ENCODE peak calls at places on chromosomes 2 and 18, in four cellular contexts. G is activated T-cell treated with anti-CD3 and anti-CD28 coated beads for 1 hour; L is dorsolateral prefrontal cortex; T is stimulated activated CD4-positive, alpha-beta T cell treated with anti-CD3 and anti-CD28 coated beads, Interleukin-1b, Interleukin-23, amount 100 ng/mL, for 24 hours. J is an unnamed sample.

GRCh38 chr2:44663471-44664073 is 277.9 kb upstream of the SIX3 start:
- DNase-seq in G (no peak), L (no peak), T (no peak), J (no peak)

GRCh38 chr18:39951321-39951720 is 2003.7 kb upstream of the PIK3C3 start:
- DNase-seq in G (no peak), L (no peak), T (no peak), J (no peak)

GRCh38 chr18:59459352-59460059 is 100.4 kb upstream of the LMAN1 start:
- DNase-seq in G (no peak), L (no peak), T (no peak), J (no peak)

GRCh38 chr18:53101719-53102118 is 761.7 kb downstream of the DCC start:
- DNase-seq in G (no peak), L (no peak), T (no peak), J (no peak)

GRCh38 chr2:2000018-2000733 is 255.9 kb upstream of the PXDN start:
- DNase-seq in G (no peak), L (no peak), T (no peak), J (no peak)

GRCh38 chr2:12192762-12193161 is 446.3 kb downstream of the LPIN1 start:
- DNase-seq in G (no peak), L (no peak), T (no peak), J (no peak)

GRCh38 chr2:67502346-67503065 is 105.4 kb downstream of the ETAA1 start:
- DNase-seq in G (no peak), L (no peak), T (no peak), J (no peak)

GRCh38 chr18:63236990-63237389 is 82.6 kb downstream of the BCL2 start:
- DNase-seq in G (no peak), L (no peak), T (no peak), J (no peak)

GRCh38 chr2:201642579-201643215 is 606 bp downstream of the TMEM237 start:
- DNase-seq in G (peak), L (peak), T (peak), J (peak)

GRCh38 chr18:48547456-48548403 is 8.9 kb downstream of the CTIF start:
- DNase-seq in G (no peak), L (no peak), T (no peak), J (no peak)

GRCh38 chr2:64819774-64820688 is 166.3 kb upstream of the SERTAD2 start:
- DNase-seq in G (peak), L (no peak), T (peak), J (no peak)

GRCh38 chr2:134919360-134920210 is 963 bp downstream of the CCNT2 start:
- DNase-seq in G (peak), L (no peak), T (peak), J (peak)

GRCh38 chr2:201234167-201235139 is 25.9 kb upstream of the CASP8 start:
- DNase-seq in G (no peak), L (no peak), T (no peak), J (no peak)

GRCh38 chr2:16311521-16312440 is 353.9 kb downstream of the CYRIA start:
- DNase-seq in G (no peak), L (no peak), T (no peak), J (no peak)

GRCh38 chr2:19362094-19362649 is 3.7 kb upstream of the OSR1 start:
- DNase-seq in G (no peak), L (no peak), T (no peak), J (no peak)

GRCh38 chr18:12255626-12256026 is 1.5 kb downstream of the CIDEA start:
- DNase-seq in G (no peak), L (no peak), T (no peak), J (no peak)

GRCh38 chr2:234632527-234633391 is 135.9 kb upstream of the ARL4C start:
- DNase-seq in G (no peak), L (no peak), T (no peak), J (no peak)

GRCh38 chr2:146997488-146997887 is 847.3 kb upstream of the ACVR2A start:
- DNase-seq in G (no peak), L (no peak), T (no peak), J (no peak)

GRCh38 chr2:159195719-159196118 is 90.8 kb downstream of the WDSUB1 start:
- DNase-seq in G (no peak), L (peak), T (no peak), J (no peak)

GRCh38 chr2:48080534-48081316 is 174.4 kb upstream of the FBXO11 start:
- DNase-seq in G (no peak), L (no peak), T (no peak), J (no peak)

GRCh38 chr2:38835015-38835601 is 40.6 kb downstream of the DHX57 start:
- DNase-seq in G (no peak), L (no peak), T (no peak), J (no peak)

GRCh38 chr18:48828713-48829442 is 121.9 kb downstream of the SMAD7 start:
- DNase-seq in G (no peak), L (peak), T (no peak), J (peak)

GRCh38 chr2:223797811-223798721 is 39.3 kb downstream of the AP1S3 start:
- DNase-seq in G (no peak), L (no peak), T (no peak), J (no peak)

GRCh38 chr2:64260817-64261216 is 116.6 kb upstream of the PELI1 start:
- DNase-seq in G (no peak), L (no peak), T (no peak), J (no peak)

GRCh38 chr2:96330407-96330806 is 5.2 kb upstream of the NCAPH start:
- DNase-seq in G (no peak), L (no peak), T (no peak), J (no peak)